ENCODE peak calls at places on chromosome 2, in five cellular contexts. One of them, this sample, is unnamed.

GRCh38 chr2:199452200-199452990 is 5.3 kb downstream of the SATB2 start:
- DNase-seq in hepatocyte: no peak
- DNase-seq in glutamatergic neuron: no peak
- DNase-seq in mesothelial cell of epicardium: no peak
- DNase-seq in tibial artery: no peak
- DNase-seq in this sample: no peak

GRCh38 chr2:9002637-9003365 is 683 bp downstream of the MBOAT2 start:
- DNase-seq in hepatocyte: peak
- DNase-seq in glutamatergic neuron: peak
- DNase-seq in mesothelial cell of epicardium: peak
- DNase-seq in tibial artery: peak
- DNase-seq in this sample: peak

GRCh38 chr2:171595456-171595855 is 73.2 kb downstream of the CYBRD1 start:
- DNase-seq in hepatocyte: no peak
- DNase-seq in glutamatergic neuron: no peak
- DNase-seq in mesothelial cell of epicardium: no peak
- DNase-seq in tibial artery: no peak
- DNase-seq in this sample: no peak

GRCh38 chr2:69203166-69203985 is 183.7 kb downstream of the GFPT1 start:
- DNase-seq in hepatocyte: no peak
- DNase-seq in glutamatergic neuron: no peak
- DNase-seq in mesothelial cell of epicardium: no peak
- DNase-seq in tibial artery: no peak
- DNase-seq in this sample: no peak

GRCh38 chr2:214881647-214882205 is 72.2 kb upstream of the BARD1 start:
- DNase-seq in hepatocyte: peak
- DNase-seq in glutamatergic neuron: no peak
- DNase-seq in mesothelial cell of epicardium: no peak
- DNase-seq in tibial artery: no peak
- DNase-seq in this sample: no peak

GRCh38 chr2:188852752-188853151 is 121.4 kb upstream of the COL3A1 start:
- DNase-seq in hepatocyte: no peak
- DNase-seq in glutamatergic neuron: no peak
- DNase-seq in mesothelial cell of epicardium: no peak
- DNase-seq in tibial artery: no peak
- DNase-seq in this sample: no peak

GRCh38 chr2:118837621-118838020 is 9.8 kb downstream of the EN1 start:
- DNase-seq in hepatocyte: no peak
- DNase-seq in glutamatergic neuron: no peak
- DNase-seq in mesothelial cell of epicardium: no peak
- DNase-seq in tibial artery: no peak
- DNase-seq in this sample: no peak

GRCh38 chr2:98468621-98469236 is 24.1 kb downstream of the INPP4A start:
- DNase-seq in hepatocyte: no peak
- DNase-seq in glutamatergic neuron: no peak
- DNase-seq in mesothelial cell of epicardium: no peak
- DNase-seq in tibial artery: no peak
- DNase-seq in this sample: no peak

GRCh38 chr2:31415421-31415820 is 879 bp upstream of the XDH start:
- DNase-seq in hepatocyte: no peak
- DNase-seq in glutamatergic neuron: no peak
- DNase-seq in mesothelial cell of epicardium: no peak
- DNase-seq in tibial artery: no peak
- DNase-seq in this sample: no peak

GRCh38 chr2:14903709-14904374 is 271.3 kb downstream of the LRATD1 start:
- DNase-seq in hepatocyte: peak
- DNase-seq in glutamatergic neuron: peak
- DNase-seq in mesothelial cell of epicardium: peak
- DNase-seq in tibial artery: no peak
- DNase-seq in this sample: peak

GRCh38 chr2:64837116-64837704 is 152.0 kb upstream of the SLC1A4 start:
- DNase-seq in hepatocyte: no peak
- DNase-seq in glutamatergic neuron: no peak
- DNase-seq in mesothelial cell of epicardium: no peak
- DNase-seq in tibial artery: no peak
- DNase-seq in this sample: no peak

GRCh38 chr2:113965644-113966043 is 75.8 kb downstream of the ACTR3 start:
- DNase-seq in hepatocyte: peak
- DNase-seq in glutamatergic neuron: peak
- DNase-seq in mesothelial cell of epicardium: no peak
- DNase-seq in tibial artery: no peak
- DNase-seq in this sample: peak

GRCh38 chr2:74556159-74556558 is 1.6 kb downstream of the DOK1 start:
- DNase-seq in hepatocyte: no peak
- DNase-seq in glutamatergic neuron: no peak
- DNase-seq in mesothelial cell of epicardium: no peak
- DNase-seq in tibial artery: no peak
- DNase-seq in this sample: no peak

GRCh38 chr2:182650704-182651103 is 65.4 kb upstream of the DNAJC10 start:
- DNase-seq in hepatocyte: peak
- DNase-seq in glutamatergic neuron: no peak
- DNase-seq in mesothelial cell of epicardium: no peak
- DNase-seq in tibial artery: no peak
- DNase-seq in this sample: no peak

GRCh38 chr2:205930209-205930608 is 155.8 kb downstream of the INO80D start:
- DNase-seq in hepatocyte: no peak
- DNase-seq in glutamatergic neuron: no peak
- DNase-seq in mesothelial cell of epicardium: no peak
- DNase-seq in tibial artery: no peak
- DNase-seq in this sample: no peak

GRCh38 chr2:119059940-119060339 is 98.6 kb downstream of the C1QL2 start:
- DNase-seq in hepatocyte: no peak
- DNase-seq in glutamatergic neuron: no peak
- DNase-seq in mesothelial cell of epicardium: no peak
- DNase-seq in tibial artery: no peak
- DNase-seq in this sample: no peak

GRCh38 chr2:200127852-200128251 is 172.5 kb downstream of the MAIP1 start:
- DNase-seq in hepatocyte: peak
- DNase-seq in glutamatergic neuron: no peak
- DNase-seq in mesothelial cell of epicardium: no peak
- DNase-seq in tibial artery: no peak
- DNase-seq in this sample: no peak

GRCh38 chr2:62306751-62307468 is 111.0 kb downstream of the B3GNT2 start:
- DNase-seq in hepatocyte: peak
- DNase-seq in glutamatergic neuron: no peak
- DNase-seq in mesothelial cell of epicardium: no peak
- DNase-seq in tibial artery: no peak
- DNase-seq in this sample: no peak

GRCh38 chr2:228590681-228591080 is 409.2 kb upstream of the SPHKAP start:
- DNase-seq in hepatocyte: no peak
- DNase-seq in glutamatergic neuron: no peak
- DNase-seq in mesothelial cell of epicardium: no peak
- DNase-seq in tibial artery: no peak
- DNase-seq in this sample: no peak

GRCh38 chr2:162474006-162474405 is 130.1 kb downstream of the GCA start:
- DNase-seq in hepatocyte: no peak
- DNase-seq in glutamatergic neuron: no peak
- DNase-seq in mesothelial cell of epicardium: no peak
- DNase-seq in tibial artery: no peak
- DNase-seq in this sample: no peak

GRCh38 chr2:16218651-16219050 is 278.3 kb downstream of the MYCN start:
- DNase-seq in hepatocyte: peak
- DNase-seq in glutamatergic neuron: peak
- DNase-seq in mesothelial cell of epicardium: no peak
- DNase-seq in tibial artery: peak
- DNase-seq in this sample: peak

GRCh38 chr2:212360068-212360460 is 178.5 kb downstream of the ERBB4 start:
- DNase-seq in hepatocyte: no peak
- DNase-seq in glutamatergic neuron: no peak
- DNase-seq in mesothelial cell of epicardium: no peak
- DNase-seq in tibial artery: no peak
- DNase-seq in this sample: no peak

GRCh38 chr2:215137741-215138340 is 585 bp downstream of the ABCA12 start:
- DNase-seq in hepatocyte: no peak
- DNase-seq in glutamatergic neuron: no peak
- DNase-seq in mesothelial cell of epicardium: no peak
- DNase-seq in tibial artery: no peak
- DNase-seq in this sample: no peak

GRCh38 chr2:149167941-149168340 is 129.4 kb downstream of the LYPD6B start:
- DNase-seq in hepatocyte: no peak
- DNase-seq in glutamatergic neuron: no peak
- DNase-seq in mesothelial cell of epicardium: no peak
- DNase-seq in tibial artery: no peak
- DNase-seq in this sample: no peak

GRCh38 chr2:3319745-3320566 is 57.7 kb downstream of the EIPR1 start:
- DNase-seq in hepatocyte: no peak
- DNase-seq in glutamatergic neuron: no peak
- DNase-seq in mesothelial cell of epicardium: no peak
- DNase-seq in tibial artery: no peak
- DNase-seq in this sample: no peak

GRCh38 chr2:1771626-1772280 is 27.4 kb upstream of the PXDN start:
- DNase-seq in hepatocyte: no peak
- DNase-seq in glutamatergic neuron: no peak
- DNase-seq in mesothelial cell of epicardium: no peak
- DNase-seq in tibial artery: peak
- DNase-seq in this sample: no peak

GRCh38 chr2:188808921-188809320 is 165.3 kb upstream of the COL3A1 start:
- DNase-seq in hepatocyte: no peak
- DNase-seq in glutamatergic neuron: no peak
- DNase-seq in mesothelial cell of epicardium: no peak
- DNase-seq in tibial artery: no peak
- DNase-seq in this sample: no peak

GRCh38 chr2:228549390-228550007 is 368.0 kb upstream of the SPHKAP start:
- DNase-seq in hepatocyte: no peak
- DNase-seq in glutamatergic neuron: no peak
- DNase-seq in mesothelial cell of epicardium: no peak
- DNase-seq in tibial artery: no peak
- DNase-seq in this sample: no peak

GRCh38 chr2:120765911-120766757 is 30.5 kb downstream of the GLI2 start:
- DNase-seq in hepatocyte: peak
- DNase-seq in glutamatergic neuron: peak
- DNase-seq in mesothelial cell of epicardium: no peak
- DNase-seq in tibial artery: peak
- DNase-seq in this sample: no peak

GRCh38 chr2:171960570-171960969 is 38.3 kb downstream of the HAT1 start:
- DNase-seq in hepatocyte: no peak
- DNase-seq in glutamatergic neuron: no peak
- DNase-seq in mesothelial cell of epicardium: no peak
- DNase-seq in tibial artery: no peak
- DNase-seq in this sample: no peak

GRCh38 chr2:38446972-38447561 is 70.0 kb upstream of the ATL2 start:
- DNase-seq in hepatocyte: no peak
- DNase-seq in glutamatergic neuron: no peak
- DNase-seq in mesothelial cell of epicardium: no peak
- DNase-seq in tibial artery: no peak
- DNase-seq in this sample: no peak

GRCh38 chr2:42046819-42047487 is 868 bp upstream of the PKDCC start:
- DNase-seq in hepatocyte: peak
- DNase-seq in glutamatergic neuron: peak
- DNase-seq in mesothelial cell of epicardium: peak
- DNase-seq in tibial artery: no peak
- DNase-seq in this sample: no peak

GRCh38 chr2:240642061-240642805 is 17.0 kb downstream of the GPR35 start:
- DNase-seq in hepatocyte: no peak
- DNase-seq in glutamatergic neuron: no peak
- DNase-seq in mesothelial cell of epicardium: peak
- DNase-seq in tibial artery: peak
- DNase-seq in this sample: no peak

GRCh38 chr2:85540131-85540587 is 1.2 kb downstream of the MAT2A start:
- DNase-seq in hepatocyte: no peak
- DNase-seq in glutamatergic neuron: no peak
- DNase-seq in mesothelial cell of epicardium: no peak
- DNase-seq in tibial artery: no peak
- DNase-seq in this sample: no peak

GRCh38 chr2:71716697-71717624 is 263.6 kb downstream of the DYSF start:
- DNase-seq in hepatocyte: no peak
- DNase-seq in glutamatergic neuron: no peak
- DNase-seq in mesothelial cell of epicardium: no peak
- DNase-seq in tibial artery: peak
- DNase-seq in this sample: no peak

GRCh38 chr2:28523873-28524272 is 28.0 kb downstream of the PLB1 start:
- DNase-seq in hepatocyte: no peak
- DNase-seq in glutamatergic neuron: no peak
- DNase-seq in mesothelial cell of epicardium: no peak
- DNase-seq in tibial artery: peak
- DNase-seq in this sample: no peak

GRCh38 chr2:195533771-195534642 is 123.0 kb upstream of the SLC39A10 start:
- DNase-seq in hepatocyte: peak
- DNase-seq in glutamatergic neuron: no peak
- DNase-seq in mesothelial cell of epicardium: no peak
- DNase-seq in tibial artery: peak
- DNase-seq in this sample: no peak
- TF ChIP-seq CTCF in hepatocyte: no peak
- TF ChIP-seq CTCF in glutamatergic neuron: no peak
- TF ChIP-seq CTCF in mesothelial cell of epicardium: no peak
- TF ChIP-seq CTCF in tibial artery: peak
- TF ChIP-seq CTCF in this sample: no peak

DNA sequence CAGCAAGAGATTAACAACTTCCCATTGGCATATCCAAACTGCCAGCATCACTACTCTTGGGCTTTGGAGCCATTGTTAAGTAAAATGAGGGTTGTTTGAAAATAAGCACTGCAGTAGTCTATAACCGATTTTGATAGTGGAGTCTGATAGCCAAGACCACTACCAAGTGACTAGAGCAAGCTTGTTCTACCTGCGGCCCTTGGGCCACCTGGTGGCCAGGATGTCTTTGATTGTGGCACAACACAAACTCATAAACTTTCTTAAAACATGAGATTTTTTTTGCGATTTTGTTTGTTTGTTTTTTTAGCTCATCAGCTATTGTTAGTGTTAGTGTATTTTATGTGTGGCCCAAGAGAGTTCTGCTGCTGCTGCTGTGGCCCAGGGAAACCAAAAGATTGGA is 11.0 kb downstream of the UBE2E3 start:
- DNase-seq in hepatocyte: no peak
- DNase-seq in glutamatergic neuron: no peak
- DNase-seq in mesothelial cell of epicardium: no peak
- DNase-seq in tibial artery: no peak
- DNase-seq in this sample: no peak
- TF ChIP-seq CTCF in hepatocyte: no peak
- TF ChIP-seq CTCF in glutamatergic neuron: peak
- TF ChIP-seq CTCF in mesothelial cell of epicardium: peak
- TF ChIP-seq CTCF in tibial artery: no peak
- TF ChIP-seq CTCF in this sample: peak

DNA sequence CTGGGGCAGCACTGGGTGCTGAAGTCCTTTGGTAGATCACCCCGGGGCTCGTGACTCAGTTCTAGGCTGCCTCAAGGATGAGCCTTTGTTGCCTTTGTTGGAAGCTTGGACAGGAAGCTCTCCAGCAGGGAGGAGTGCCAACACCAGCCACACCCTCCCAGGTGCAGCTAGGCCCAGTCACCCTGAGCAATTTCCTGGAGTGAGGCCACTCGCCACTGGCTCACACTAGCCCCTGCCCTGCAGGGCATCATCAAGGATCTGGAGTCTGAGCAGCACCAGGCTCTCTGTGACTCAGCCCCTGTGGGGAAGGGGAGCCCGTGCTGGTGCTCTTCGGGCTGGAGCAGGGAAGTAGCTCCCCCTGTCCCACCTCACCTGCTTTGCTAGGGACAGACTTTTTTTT is 6.7 kb upstream of the SDC1 start:
- DNase-seq in hepatocyte: peak
- DNase-seq in glutamatergic neuron: no peak
- DNase-seq in mesothelial cell of epicardium: peak
- DNase-seq in tibial artery: peak
- DNase-seq in this sample: no peak
- TF ChIP-seq CTCF in hepatocyte: no peak
- TF ChIP-seq CTCF in glutamatergic neuron: no peak
- TF ChIP-seq CTCF in mesothelial cell of epicardium: no peak
- TF ChIP-seq CTCF in tibial artery: no peak
- TF ChIP-seq CTCF in this sample: no peak

GRCh38 chr2:112876257-112876970 is 34.6 kb upstream of the IL37 start:
- DNase-seq in hepatocyte: no peak
- DNase-seq in glutamatergic neuron: no peak
- DNase-seq in mesothelial cell of epicardium: no peak
- DNase-seq in tibial artery: no peak
- DNase-seq in this sample: no peak
- TF ChIP-seq CTCF in hepatocyte: no peak
- TF ChIP-seq CTCF in glutamatergic neuron: no peak
- TF ChIP-seq CTCF in mesothelial cell of epicardium: no peak
- TF ChIP-seq CTCF in tibial artery: no peak
- TF ChIP-seq CTCF in this sample: no peak